ENCODE peak calls at places on chromosome 16, in seven cellular contexts. W is skeletal muscle cell, G is T47D, C is heart left ventricle, X is A673, F is NCI-H460, Z is smooth muscle cell of the brain vasculature. V is an unnamed sample.

GRCh38 chr16:26905336-26905735 is 161.4 kb upstream of the C16orf82 start:
- DNase-seq in W (no peak), G (no peak), C (no peak), X (no peak), F (no peak), Z (no peak), V (no peak)

GRCh38 chr16:29116980-29117379 is 132.1 kb downstream of the LAT start:
- DNase-seq in W (no peak), G (no peak), C (no peak), X (no peak), F (no peak), Z (no peak), V (no peak)

GRCh38 chr16:3459401-3460090 is 16.1 kb downstream of the NAA60 start:
- DNase-seq in W (no peak), G (no peak), C (no peak), X (no peak), F (no peak), Z (no peak), V (no peak)

GRCh38 chr16:10736926-10737625 is 6.6 kb upstream of the NUBP1 start:
- DNase-seq in W (no peak), G (peak), C (peak), X (peak), F (peak), Z (peak), V (peak)

GRCh38 chr16:23434380-23434779 is 18.6 kb downstream of the COG7 start:
- DNase-seq in W (peak), G (peak), C (no peak), X (peak), F (peak), Z (no peak), V (no peak)

GRCh38 chr16:380837-381787 is 666 bp downstream of the PGAP6 start:
- DNase-seq in W (no peak), G (no peak), C (no peak), X (no peak), F (no peak), Z (no peak), V (no peak)

GRCh38 chr16:24010440-24011089 is 174.8 kb downstream of the PRKCB start:
- DNase-seq in W (peak), G (peak), C (peak), X (peak), F (peak), Z (peak), V (peak)

GRCh38 chr16:4415538-4416199 is 727 bp downstream of the CORO7 start:
- DNase-seq in W (no peak), G (no peak), C (peak), X (peak), F (no peak), Z (no peak), V (no peak)

GRCh38 chr16:1533443-1533951 is at the start of gene TMEM204:
- DNase-seq in W (peak), G (no peak), C (peak), X (no peak), F (no peak), Z (peak), V (peak)

GRCh38 chr16:64627288-64627687 is 494.6 kb downstream of the CDH11 start:
- DNase-seq in W (no peak), G (no peak), C (no peak), X (peak), F (no peak), Z (no peak), V (peak)

GRCh38 chr16:27685802-27686201 is 135.9 kb downstream of the KATNIP start:
- DNase-seq in W (peak), G (no peak), C (no peak), X (no peak), F (no peak), Z (peak), V (no peak)

GRCh38 chr16:85463228-85463611 is 149.9 kb upstream of the GSE1 start:
- DNase-seq in W (no peak), G (peak), C (no peak), X (no peak), F (no peak), Z (no peak), V (no peak)

GRCh38 chr16:3460585-3460984 is 17.1 kb downstream of the NAA60 start:
- DNase-seq in W (no peak), G (no peak), C (no peak), X (no peak), F (no peak), Z (no peak), V (no peak)